ENCODE peak calls at places on chromosomes 4 and X, in four cellular contexts. F, P, U and S are unnamed samples. For H3K4me1, the result is how much of the 10 kb centered on the place peaks cover.

GRCh38 chrX:53155512-53156206 is 61.7 kb downstream of the KANTR start:
- DNase-seq in P (no peak), F (no peak), U (no peak), S (no peak)

GRCh38 chrX:145405012-145405411 is 157.7 kb downstream of the SPANXN1 start:
- DNase-seq in P (no peak), U (no peak), F (peak), S (peak)

GRCh38 chr4:100190643-100191600 is 654 bp upstream of the DDIT4L start:
- DNase-seq in F (peak), P (no peak), U (no peak), S (peak)

GRCh38 chr4:181662383-181662782 is 580.8 kb upstream of the TENM3 start:
- DNase-seq in U (no peak), P (no peak), F (peak), S (peak)

GRCh38 chr4:88957570-88957969 is 99.4 kb downstream of the FAM13A start:
- DNase-seq in F (no peak), P (no peak), U (no peak), S (no peak)

GRCh38 chrX:15221321-15221720 is 48.6 kb downstream of the ASB9 start:
- DNase-seq in F (no peak), P (no peak), U (no peak), S (no peak)

GRCh38 chr4:15681372-15682339 is at the start of gene FAM200B:
- DNase-seq in P (peak), F (peak), U (peak), S (peak)

GRCh38 chrX:123140904-123141303 is 43.2 kb upstream of the GRIA3 start:
- DNase-seq in U (no peak), F (no peak), P (no peak), S (no peak)

GRCh38 chr4:77354550-77354949 is 197.5 kb downstream of the CCNG2 start:
- DNase-seq in F (no peak), U (no peak), P (no peak), S (no peak)

GRCh38 chr4:190121759-190122158 is 51.8 kb upstream of the DUX4 start:
- DNase-seq in F (no peak), U (no peak), P (no peak), S (no peak)

GRCh38 chrX:136870064-136870463 is 10.5 kb downstream of the RBMX start:
- DNase-seq in F (no peak), P (no peak), U (no peak), S (no peak)

GRCh38 chr4:161350946-161351345 is 812.9 kb downstream of the FSTL5 start:
- DNase-seq in P (no peak), U (no peak), F (no peak), S (no peak)

GRCh38 chrX:135528274-135528673 is 7.8 kb downstream of the INTS6L start:
- DNase-seq in P (no peak), U (no peak), F (no peak), S (no peak)

GRCh38 chrX:134625315-134625718 is 33.0 kb downstream of the PLAC1 start:
- DNase-seq in U (no peak), P (no peak), F (no peak), S (no peak)

GRCh38 chrX:13005671-13006473 is 31.0 kb downstream of the TMSB4X start:
- DNase-seq in P (no peak), U (no peak), F (no peak), S (no peak)

GRCh38 chr4:102586002-102586643 is 85.0 kb downstream of the NFKB1 start:
- DNase-seq in P (no peak), U (no peak), F (no peak), S (no peak)

GRCh38 chr4:153676491-153676890 is 7.6 kb upstream of the TLR2 start:
- DNase-seq in U (no peak), F (no peak), P (no peak), S (no peak)

GRCh38 chrX:50638123-50638522 is 167.5 kb upstream of the DGKK start:
- DNase-seq in U (no peak), P (peak), F (no peak), S (no peak)

GRCh38 chr4:183441276-183441675 is 3.2 kb upstream of the CDKN2AIP start:
- DNase-seq in U (no peak), F (no peak), P (no peak), S (no peak)

GRCh38 chr4:92304636-92305035 is 870 bp downstream of the GRID2 start:
- DNase-seq in U (no peak), P (no peak), F (peak), S (peak)

GRCh38 chrX:48278958-48279357 is 23.8 kb downstream of the SSX1 start:
- DNase-seq in F (no peak), P (no peak), U (no peak), S (no peak)

GRCh38 chr4:132227349-132228165 is 921.5 kb upstream of the PCDH10 start:
- DNase-seq in F (peak), U (no peak), P (no peak), S (peak)

GRCh38 chrX:52934704-52935468 is 23.4 kb downstream of the FAM156A start:
- DNase-seq in F (peak), U (peak), P (peak), S (peak)

GRCh38 chrX:68874076-68874475 is 45.3 kb downstream of the EFNB1 start:
- DNase-seq in P (no peak), F (no peak), U (no peak), S (no peak)

GRCh38 chrX:103404225-103405008 is 28.1 kb downstream of the BEX3 start:
- DNase-seq in P (peak), U (peak), F (peak), S (peak)

GRCh38 chrX:40244980-40245379 is 147.2 kb upstream of the BCOR start:
- DNase-seq in U (no peak), P (no peak), F (peak), S (no peak)

GRCh38 chr4:101647710-101648034 is 142.9 kb upstream of the BANK1 start:
- DNase-seq in U (no peak), F (no peak), P (no peak), S (no peak)

GRCh38 chr4:182179105-182179504 is 64.1 kb upstream of the TENM3 start:
- DNase-seq in F (no peak), P (no peak), U (no peak), S (peak)

GRCh38 chr4:968221-968620 is 5.1 kb downstream of the DGKQ start:
- DNase-seq in P (no peak), F (no peak), U (no peak), S (no peak)

GRCh38 chr4:145736241-145736831 is 56.4 kb downstream of the C4orf51 start:
- DNase-seq in F (peak), P (peak), U (no peak), S (no peak)

GRCh38 chrX:9318213-9318612 is 146.6 kb upstream of the TBL1X start:
- DNase-seq in U (no peak), P (no peak), F (no peak), S (no peak)

GRCh38 chr4:170386974-170387373 is 297.2 kb upstream of the AADAT start:
- DNase-seq in P (no peak), U (no peak), F (no peak), S (peak)

GRCh38 chr4:94882756-94883155 is 125.0 kb downstream of the BMPR1B start:
- DNase-seq in U (no peak), F (no peak), P (no peak), S (no peak)

GRCh38 chrX:102345916-102346315 is 93.9 kb downstream of the NXF2B start:
- DNase-seq in F (peak), P (peak), U (no peak), S (peak)

GRCh38 chr4:142696334-142697122 is 149.6 kb downstream of the INPP4B start:
- DNase-seq in F (no peak), U (no peak), P (no peak), S (peak)

GRCh38 chrX:31223817-31224216 is 152.0 kb upstream of the FTHL17 start:
- DNase-seq in F (no peak), P (no peak), U (no peak), S (peak)

GRCh38 chrX:153922932-153923857 is 2.9 kb downstream of the ARHGAP4 start:
- DNase-seq in U (no peak), F (no peak), P (peak), S (peak)

GRCh38 chr4:55468724-55469123 is 73.0 kb downstream of the TMEM165 start:
- DNase-seq in P (no peak), F (no peak), U (no peak), S (peak)

GRCh38 chr4:8227771-8228318 is 28.8 kb downstream of the SH3TC1 start:
- DNase-seq in F (no peak), P (no peak), U (no peak), S (no peak)
- H3K4me1 ChIP-seq in F (under half), P (under half), U (under half), S (under half)

DNA sequence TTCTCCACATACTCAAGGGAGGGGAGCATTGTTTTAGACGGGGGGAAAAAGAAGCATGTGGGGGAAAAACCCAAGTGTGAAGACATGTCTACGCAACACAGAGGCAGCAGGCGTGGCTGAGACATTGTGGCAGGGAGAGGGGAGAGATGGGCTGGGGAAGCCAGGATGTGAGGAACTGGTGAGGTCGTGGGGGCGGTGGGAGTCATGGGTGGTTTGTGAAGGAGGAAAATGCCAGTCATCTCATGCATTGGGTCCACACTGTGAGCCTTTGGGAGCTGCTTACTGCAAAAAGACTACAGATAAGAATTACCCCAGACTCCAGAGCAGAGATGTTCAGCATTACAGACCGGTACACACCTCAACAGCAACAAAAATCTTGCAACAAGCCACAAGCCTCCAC is 2.1 kb downstream of the JAKMIP1 start:
- DNase-seq in F (no peak), U (no peak), P (no peak), S (no peak)
- H3K4me3 ChIP-seq in F (no peak), U (no peak), P (no peak), S (no peak)

GRCh38 chr4:137627938-137628460 is 95.7 kb upstream of the PCDH18 start:
- DNase-seq in U (no peak), P (no peak), F (no peak), S (no peak)
- H3K4me1 ChIP-seq in U (under half), P (under half), F (under half), S (under half)

GRCh38 chrX:38561126-38561868 is at the start of gene TSPAN7:
- DNase-seq in U (no peak), P (peak), F (peak), S (peak)

GRCh38 chrX:38560776-38561125 is 591 bp upstream of the TSPAN7 start:
- DNase-seq in U (no peak), P (no peak), F (no peak), S (no peak)

GRCh38 chrX:38558681-38559080 is 2.7 kb upstream of the TSPAN7 start:
- DNase-seq in P (no peak), F (no peak), U (no peak), S (no peak)

GRCh38 chrX:38563006-38563405 is 1.7 kb downstream of the TSPAN7 start:
- DNase-seq in U (no peak), F (no peak), P (no peak), S (no peak)

DNA sequence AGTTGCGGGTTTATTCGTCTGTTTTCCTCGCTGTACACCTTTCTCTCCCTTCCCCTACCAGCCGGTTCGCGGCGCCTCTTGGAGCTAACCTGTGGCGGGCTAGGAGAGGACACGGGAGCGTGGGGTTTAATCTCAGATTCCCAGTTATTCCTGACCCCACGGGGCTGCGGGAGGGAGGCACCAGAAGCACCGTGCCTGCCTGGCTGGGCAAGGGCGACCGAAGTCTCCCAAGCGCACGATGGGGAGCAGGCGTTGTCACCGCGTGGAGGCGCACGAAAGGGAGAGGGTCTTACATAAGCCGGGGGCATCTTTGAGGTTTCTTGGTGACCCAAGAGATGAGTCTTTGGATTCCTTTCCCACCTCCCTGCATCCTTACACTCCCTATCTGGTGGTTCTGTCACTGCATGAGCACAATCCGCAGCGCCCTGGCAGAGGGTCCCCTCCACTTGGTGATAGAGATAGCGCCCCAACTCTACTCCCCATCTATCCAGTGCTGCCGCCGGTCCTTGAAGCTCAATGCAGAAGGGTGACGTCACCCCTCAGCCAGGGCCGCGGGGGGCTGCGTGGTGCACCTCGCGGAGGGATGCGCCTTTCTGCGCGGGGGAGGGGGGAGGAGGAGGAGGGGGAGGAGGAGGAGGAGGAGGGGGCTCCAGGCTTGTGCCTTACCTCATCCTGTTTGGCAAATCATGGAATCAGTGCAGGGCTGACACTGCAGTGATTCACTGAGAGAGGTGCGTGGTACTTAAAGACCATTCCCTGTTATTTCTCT is 793 bp downstream of the TSPAN7 start:
- DNase-seq in U (no peak), P (peak), F (peak), S (no peak)
- H3K4me3 ChIP-seq in U (peak), P (peak), F (peak), S (peak)

GRCh38 chr4:41143721-41144379 is 70.5 kb downstream of the APBB2 start:
- DNase-seq in P (no peak), F (no peak), U (no peak), S (peak)

GRCh38 chr4:41142946-41143720 is 71.2 kb downstream of the APBB2 start:
- DNase-seq in U (no peak), F (no peak), P (no peak), S (peak)

GRCh38 chr4:41146196-41146595 is 68.1 kb downstream of the APBB2 start:
- DNase-seq in U (no peak), F (no peak), P (no peak), S (no peak)

GRCh38 chr4:41145571-41146078 is 68.7 kb downstream of the APBB2 start:
- DNase-seq in F (no peak), P (no peak), U (no peak), S (peak)

GRCh38 chr4:41144812-41145211 is 69.5 kb downstream of the APBB2 start:
- DNase-seq in U (no peak), F (no peak), P (no peak), S (no peak)
- H3K4me1 ChIP-seq in U (under half), F (under half), P (half or more), S (half or more)

GRCh38 chr4:186570193-186570996 is 15.0 kb upstream of the MTNR1A start:
- DNase-seq in F (peak), U (no peak), P (no peak), S (peak)
- H3K4me3 ChIP-seq in F (no peak), U (peak), P (peak), S (peak)

DNA sequence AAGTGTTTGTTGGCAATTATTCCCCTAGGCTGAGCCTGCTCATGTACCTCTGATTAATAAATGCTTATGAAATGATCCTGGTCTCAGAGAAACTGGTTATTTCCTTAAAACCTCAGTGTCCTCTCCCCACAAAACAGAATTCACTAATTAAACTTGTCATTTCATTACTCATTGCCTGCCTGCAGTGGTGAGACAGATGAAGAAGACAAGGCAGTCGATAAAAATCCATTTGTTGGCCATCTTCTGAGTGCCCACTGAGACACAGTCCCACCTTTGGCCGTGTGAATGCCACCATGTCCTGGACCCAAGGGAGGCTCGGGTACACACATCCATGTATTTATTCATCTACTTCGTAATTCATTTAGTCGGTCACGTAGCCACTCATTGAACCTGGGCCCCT is 3.4 kb downstream of the S100P start:
- DNase-seq in F (no peak), P (no peak), U (no peak), S (no peak)
- H3K4me1 ChIP-seq in F (under half), P (under half), U (under half), S (under half)

GRCh38 chr4:4385729-4386295 is 1.1 kb upstream of the NSG1 start:
- DNase-seq in F (no peak), U (no peak), P (no peak), S (no peak)
- H3K4me3 ChIP-seq in F (peak), U (peak), P (peak), S (no peak)